ENCODE peak calls at places on chromosomes 7 and 10, in five cellular contexts. P is sigmoid colon, Y is A549, T is tibial nerve, I is suprapubic skin. Z is an unnamed sample.

GRCh38 chr10:31647861-31648260 is 280.8 kb downstream of the ARHGAP12 start:
- DNase-seq in I (no peak), P (no peak), Y (no peak), T (no peak), Z (no peak)

GRCh38 chr10:42959833-42960232 is 117.0 kb upstream of the RET start:
- DNase-seq in I (peak; percentile 45), P (peak; percentile 35), T (no peak), Y (no peak), Z (no peak)

GRCh38 chr10:11115337-11115736 is 97.7 kb downstream of the CELF2 start:
- DNase-seq in P (no peak), T (no peak), Y (no peak), I (no peak), Z (no peak)

GRCh38 chr7:57403601-57404342 is 46.2 kb upstream of the ZNF716 start:
- DNase-seq in Y (no peak), P (no peak), I (no peak), T (peak; percentile 15), Z (peak; percentile 85)

GRCh38 chr7:22346383-22347107 is 10.4 kb downstream of the RAPGEF5 start:
- DNase-seq in Y (no peak), I (no peak), T (no peak), P (no peak), Z (no peak)

GRCh38 chr10:130350996-130351395 is 214.8 kb downstream of the GLRX3 start:
- DNase-seq in T (no peak), I (peak; percentile 29), Y (no peak), P (no peak), Z (no peak)

GRCh38 chr7:35658602-35659201 is 36.2 kb downstream of the HERPUD2 start:
- DNase-seq in I (no peak), P (no peak), Y (no peak), T (no peak), Z (no peak)

GRCh38 chr10:123913688-123914268 is 22.2 kb upstream of the CPXM2 start:
- DNase-seq in T (peak; percentile 57), Y (no peak), I (peak; percentile 54), P (no peak), Z (no peak)

GRCh38 chr10:12727832-12728215 is 273.7 kb downstream of the CCDC3 start:
- DNase-seq in Y (no peak), I (no peak), T (no peak), P (peak; percentile 68), Z (no peak)

GRCh38 chr7:75915416-75916156 is 631 bp downstream of the POR start:
- DNase-seq in T (no peak), P (peak; percentile 77), I (no peak), Y (no peak), Z (peak; percentile 44)

GRCh38 chr7:44194069-44194468 is 4.8 kb upstream of the GCK start:
- DNase-seq in I (peak; percentile 21), P (no peak), T (no peak), Y (no peak), Z (no peak)

GRCh38 chr10:126593968-126594701 is 76.4 kb downstream of the C10orf90 start:
- DNase-seq in P (no peak), I (no peak), T (no peak), Y (no peak), Z (no peak)

GRCh38 chr10:87817291-87817872 is 644 bp downstream of the ATAD1 start:
- DNase-seq in Y (peak; percentile 10), T (peak; percentile 5), P (no peak), I (no peak), Z (no peak)

GRCh38 chr10:109940553-109940952 is 17.2 kb upstream of the XPNPEP1 start:
- DNase-seq in P (no peak), T (no peak), Y (no peak), I (no peak), Z (no peak)

GRCh38 chr7:37732880-37733279 is 49.3 kb downstream of the GPR141 start:
- DNase-seq in Y (no peak), P (no peak), I (no peak), T (no peak), Z (no peak)

GRCh38 chr10:80515511-80515910 is 22.2 kb upstream of the SH2D4B start:
- DNase-seq in T (no peak), P (peak; percentile 40), I (no peak), Y (no peak), Z (no peak)

GRCh38 chr7:46544396-46545008 is 623.4 kb upstream of the IGFBP3 start:
- DNase-seq in P (no peak), Y (peak; percentile 65), I (no peak), T (no peak), Z (no peak)

GRCh38 chr7:142328551-142328950 is 70.7 kb upstream of the PRSS58 start:
- DNase-seq in T (no peak), I (no peak), P (no peak), Y (no peak), Z (no peak)

GRCh38 chr10:124532106-124532641 is 70.6 kb downstream of the LHPP start:
- DNase-seq in Y (peak; percentile 41), P (no peak), T (no peak), I (no peak), Z (no peak)

GRCh38 chr10:103736763-103737162 is 118.6 kb downstream of the SH3PXD2A start:
- DNase-seq in T (no peak), P (no peak), I (no peak), Y (peak; percentile 67), Z (peak; percentile 52)

GRCh38 chr7:115352375-115352774 is 430.5 kb downstream of the MDFIC start:
- DNase-seq in Y (peak; percentile 29), T (no peak), I (no peak), P (no peak), Z (no peak)

GRCh38 chr7:120990468-120991118 is 2.1 kb downstream of the CPED1 start:
- DNase-seq in Y (no peak), P (no peak), I (no peak), T (no peak), Z (peak; percentile 24)

GRCh38 chr10:32943854-32944661 is 14.0 kb downstream of the ITGB1 start:
- DNase-seq in P (peak; percentile 69), I (no peak), Y (peak; percentile 69), T (no peak), Z (no peak)

GRCh38 chr10:22026287-22026686 is 22.8 kb upstream of the DNAJC1 start:
- DNase-seq in Y (no peak), T (no peak), I (no peak), P (no peak), Z (no peak)

GRCh38 chr10:22027666-22028238 is 24.2 kb upstream of the DNAJC1 start:
- DNase-seq in Y (no peak), T (no peak), P (no peak), I (no peak), Z (no peak)

GRCh38 chr10:22030421-22030820 is 26.9 kb upstream of the DNAJC1 start:
- DNase-seq in T (no peak), Y (no peak), P (no peak), I (no peak), Z (no peak)

DNA sequence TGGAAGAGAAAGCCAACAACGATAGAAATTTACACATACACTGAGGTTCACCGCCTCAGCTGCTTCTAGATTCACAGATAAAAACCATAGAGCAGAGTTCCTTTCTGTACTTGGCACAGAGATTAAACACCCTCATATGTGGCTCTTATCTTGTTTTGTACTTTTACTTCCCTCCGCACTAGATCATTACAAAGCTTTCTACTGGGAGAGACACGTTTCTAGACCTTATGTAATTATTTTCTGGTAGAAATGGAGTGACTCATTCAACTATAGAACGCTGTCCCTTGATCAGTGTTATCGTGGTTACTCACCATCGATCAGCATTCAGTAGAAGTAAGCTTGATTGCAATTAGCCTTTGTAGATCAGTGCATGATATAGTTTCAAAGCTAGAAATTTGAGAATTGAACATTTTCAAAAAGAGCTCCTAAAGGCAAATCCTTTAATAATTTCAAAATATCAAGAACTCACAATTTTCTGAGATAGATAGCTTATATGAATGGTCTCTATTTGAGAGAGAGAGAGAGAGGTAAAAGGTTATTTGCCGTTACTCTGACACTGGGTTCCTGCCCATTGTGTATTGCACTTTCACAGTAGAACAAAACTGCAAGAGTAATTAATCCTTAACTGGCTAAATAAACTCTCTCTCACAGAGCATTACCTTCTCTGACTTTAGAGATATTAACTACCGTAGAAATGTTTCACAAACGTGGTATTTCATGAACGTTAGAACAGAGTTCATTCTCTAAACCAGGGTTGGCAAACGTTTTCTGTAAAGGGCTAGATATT is 26.1 kb upstream of the DNAJC1 start:
- DNase-seq in I (no peak), Y (no peak), T (no peak), P (no peak), Z (no peak)
- TF ChIP-seq EP300 in I (no peak), Y (no peak), T (no peak), P (no peak), Z (no peak)

GRCh38 chr7:70148997-70149396 is 550.7 kb downstream of the AUTS2 start:
- DNase-seq in Y (no peak), T (no peak), P (no peak), I (no peak), Z (no peak)

GRCh38 chr7:70152313-70152712 is 554.0 kb downstream of the AUTS2 start:
- DNase-seq in P (no peak), T (no peak), I (no peak), Y (no peak), Z (no peak)

GRCh38 chr7:70153946-70154345 is 555.7 kb downstream of the AUTS2 start:
- DNase-seq in P (no peak), I (no peak), Y (no peak), T (no peak), Z (no peak)

GRCh38 chr7:70156052-70156451 is 557.8 kb downstream of the AUTS2 start:
- DNase-seq in Y (no peak), P (no peak), I (no peak), T (no peak), Z (no peak)

DNA sequence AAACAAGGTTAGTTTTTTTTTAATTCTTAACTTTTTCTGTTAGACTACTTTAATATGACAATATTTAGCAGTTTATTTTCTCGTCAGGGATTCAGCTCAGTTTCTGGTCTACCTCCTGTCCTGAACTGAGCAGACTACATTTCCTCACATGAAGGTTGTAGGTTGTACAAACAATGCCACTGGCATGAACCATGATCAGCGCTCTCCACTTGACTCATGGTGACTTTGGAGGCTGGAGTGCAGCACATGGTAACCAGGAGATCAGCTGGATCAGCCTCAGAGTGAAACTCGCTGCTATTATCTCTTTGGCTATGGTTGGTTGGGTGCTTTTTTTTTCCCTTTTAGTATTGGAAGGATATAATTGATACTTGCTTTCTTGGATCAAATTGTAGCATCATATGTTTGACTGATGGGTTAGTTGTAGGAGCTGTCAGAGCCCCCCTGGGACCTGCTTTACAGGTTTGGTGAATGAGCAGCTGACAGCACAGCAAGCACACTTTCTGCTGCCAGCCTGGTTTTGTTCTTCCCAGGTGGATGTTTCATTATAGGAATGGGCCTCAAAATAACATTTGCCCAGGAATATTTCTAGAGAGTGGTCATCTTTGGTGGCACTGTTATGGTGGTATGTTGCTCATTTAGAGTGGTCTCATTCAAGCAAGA is 556.4 kb downstream of the AUTS2 start:
- DNase-seq in Y (no peak), P (no peak), I (no peak), T (no peak), Z (no peak)
- TF ChIP-seq EP300 in Y (no peak), P (no peak), I (no peak), T (no peak), Z (no peak)

DNA sequence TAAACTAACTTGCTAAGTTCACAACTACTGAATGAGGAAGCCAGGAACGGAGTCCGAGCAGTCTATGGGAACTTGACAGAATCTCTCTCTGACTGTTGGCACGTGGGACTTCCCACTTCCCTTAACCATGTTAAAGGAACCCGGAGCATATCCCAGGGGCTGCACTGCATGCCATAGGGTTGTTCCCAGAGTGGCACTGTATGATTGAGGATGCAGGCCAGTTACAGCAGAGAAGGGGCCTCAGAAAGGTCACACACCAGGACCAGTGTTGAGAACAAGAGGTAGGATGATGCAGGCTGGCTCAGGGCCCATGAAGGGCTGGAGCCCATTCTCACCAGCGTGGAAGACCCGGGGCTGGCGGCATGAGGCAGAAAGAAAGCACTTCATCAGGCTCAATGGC is 201.8 kb downstream of the NSUN6 start:
- DNase-seq in I (no peak), P (no peak), T (no peak), Y (no peak), Z (no peak)
- TF ChIP-seq EP300 in I (no peak), P (no peak), T (no peak), Y (no peak), Z (no peak)

GRCh38 chr10:76052798-76053473 is 621.5 kb downstream of the LRMDA start:
- DNase-seq in T (no peak), Y (no peak), P (no peak), I (no peak), Z (no peak)
- TF ChIP-seq EP300 in T (no peak), Y (no peak), P (no peak), I (no peak), Z (no peak)

Z was measured in SK-N-SH.